ENCODE peak calls at places on chromosomes 6 and 20, in eight cellular contexts. K is epithelial cell of esophagus, C is A673, F is cardiac fibroblast, P is HEK293T, V is activated gamma-delta T cell, R is gastrocnemius medialis, N is ACHN. Q is an unnamed sample.

GRCh38 chr6:53727748-53728147 is 62.2 kb upstream of the KLHL31 start:
- DNase-seq in K (peak), C (no peak), F (peak), P (no peak), V (no peak), R (no peak), N (no peak), Q (peak)

GRCh38 chr20:48331518-48332286 is 496.1 kb downstream of the PREX1 start:
- DNase-seq in K (no peak), C (no peak), F (no peak), P (no peak), V (no peak), R (no peak), N (no peak), Q (no peak)

GRCh38 chr6:111534366-111534765 is 51.3 kb upstream of the REV3L start:
- DNase-seq in K (peak), C (no peak), F (peak), P (no peak), V (no peak), R (peak), N (no peak), Q (no peak)

GRCh38 chr20:19729672-19730071 is 28.4 kb upstream of the RIN2 start:
- DNase-seq in K (no peak), C (no peak), F (no peak), P (no peak), V (no peak), R (no peak), N (no peak), Q (no peak)

GRCh38 chr6:57257911-57258541 is 35.9 kb upstream of the RAB23 start:
- DNase-seq in K (no peak), C (no peak), F (peak), P (no peak), V (no peak), R (no peak), N (no peak), Q (peak)

GRCh38 chr6:37304766-37305165 is 46.8 kb upstream of the TMEM217 start:
- DNase-seq in K (no peak), C (no peak), F (no peak), P (no peak), V (no peak), R (no peak), N (no peak), Q (no peak)

GRCh38 chr6:25025919-25026301 is 90.2 kb upstream of the RIPOR2 start:
- DNase-seq in K (peak), C (no peak), F (no peak), P (no peak), V (no peak), R (no peak), N (no peak), Q (no peak)

GRCh38 chr20:51183443-51183842 is 160.5 kb upstream of the KCNG1 start:
- DNase-seq in K (no peak), C (no peak), F (no peak), P (no peak), V (no peak), R (no peak), N (no peak), Q (no peak)

GRCh38 chr20:50281831-50282591 is 91.4 kb downstream of the CEBPB start:
- DNase-seq in K (no peak), C (no peak), F (no peak), P (peak), V (no peak), R (no peak), N (no peak), Q (no peak)

GRCh38 chr20:5780233-5781217 is 30.3 kb downstream of the SHLD1 start:
- DNase-seq in K (no peak), C (no peak), F (no peak), P (no peak), V (no peak), R (no peak), N (no peak), Q (peak)

GRCh38 chr6:140915001-140915950 is 1217.4 kb upstream of the GJE1 start:
- DNase-seq in K (no peak), C (peak), F (peak), P (no peak), V (no peak), R (no peak), N (no peak), Q (no peak)

GRCh38 chr6:168196385-168196860 is 117.4 kb upstream of the FRMD1 start:
- DNase-seq in K (peak), C (no peak), F (no peak), P (no peak), V (no peak), R (no peak), N (no peak), Q (no peak)

GRCh38 chr6:43876602-43877001 is 106.6 kb downstream of the VEGFA start:
- DNase-seq in K (no peak), C (no peak), F (no peak), P (no peak), V (no peak), R (no peak), N (no peak), Q (no peak)

GRCh38 chr6:148192310-148192709 is 150.3 kb upstream of the SASH1 start:
- DNase-seq in K (peak), C (no peak), F (peak), P (no peak), V (no peak), R (no peak), N (no peak), Q (peak)

GRCh38 chr6:33762713-33763112 is 16.0 kb upstream of the IP6K3 start:
- DNase-seq in K (no peak), C (no peak), F (no peak), P (no peak), V (no peak), R (peak), N (no peak), Q (no peak)

GRCh38 chr20:32439132-32439829 is 81.2 kb downstream of the ASXL1 start:
- DNase-seq in K (no peak), C (peak), F (peak), P (no peak), V (no peak), R (no peak), N (peak), Q (peak)

GRCh38 chr20:10714236-10714975 is 40.6 kb upstream of the JAG1 start:
- DNase-seq in K (no peak), C (no peak), F (no peak), P (no peak), V (no peak), R (no peak), N (no peak), Q (no peak)

GRCh38 chr6:15622045-15622750 is 40.6 kb downstream of the DTNBP1 start:
- DNase-seq in K (peak), C (peak), F (peak), P (no peak), V (no peak), R (no peak), N (no peak), Q (no peak)

GRCh38 chr6:46776070-46776752 is 17.0 kb upstream of the MEP1A start:
- DNase-seq in K (no peak), C (no peak), F (no peak), P (no peak), V (no peak), R (no peak), N (no peak), Q (no peak)

GRCh38 chr20:1462001-1462400 is 4.6 kb downstream of the NSFL1C start:
- DNase-seq in K (no peak), C (no peak), F (no peak), P (no peak), V (no peak), R (no peak), N (no peak), Q (no peak)

GRCh38 chr20:25136643-25137559 is 55.0 kb upstream of the VSX1 start:
- DNase-seq in K (peak), C (no peak), F (peak), P (no peak), V (no peak), R (peak), N (peak), Q (peak)

GRCh38 chr6:144023216-144023615 is 15.2 kb upstream of the PLAGL1 start:
- DNase-seq in K (no peak), C (no peak), F (no peak), P (no peak), V (no peak), R (no peak), N (no peak), Q (no peak)

GRCh38 chr6:121319112-121319553 is 15.1 kb downstream of the TBC1D32 start:
- DNase-seq in K (peak), C (peak), F (peak), P (peak), V (no peak), R (no peak), N (no peak), Q (no peak)

GRCh38 chr6:96626749-96627353 is 63.9 kb downstream of the FHL5 start:
- DNase-seq in K (peak), C (peak), F (peak), P (peak), V (no peak), R (no peak), N (peak), Q (peak)

GRCh38 chr6:50825375-50826036 is 6.8 kb downstream of the TFAP2B start:
- DNase-seq in K (no peak), C (no peak), F (no peak), P (no peak), V (no peak), R (no peak), N (no peak), Q (no peak)

GRCh38 chr20:41135187-41135887 is 2.0 kb upstream of the PLCG1 start:
- DNase-seq in K (peak), C (peak), F (peak), P (peak), V (no peak), R (no peak), N (peak), Q (no peak)

GRCh38 chr6:157455731-157456523 is 74.9 kb downstream of the ZDHHC14 start:
- DNase-seq in K (no peak), C (no peak), F (no peak), P (no peak), V (no peak), R (no peak), N (no peak), Q (no peak)